ENCODE peak calls at places on chromosomes 6 and 20, in eight cellular contexts. H, M, P, W, O, Q, U and X are unnamed samples.

GRCh38 chr6:139732451-139732850 is 358.0 kb upstream of the CITED2 start:
- DNase-seq in H (no peak), W (no peak), Q (no peak), P (no peak), O (no peak), M (peak), U (no peak), X (peak)

GRCh38 chr6:53866231-53866630 is 71.4 kb downstream of the LRRC1 start:
- DNase-seq in H (no peak), M (no peak), W (peak), Q (no peak), U (no peak), O (no peak), P (no peak), X (no peak)

GRCh38 chr20:62692176-62692575 is 16.5 kb upstream of the NTSR1 start:
- DNase-seq in Q (no peak), M (no peak), U (no peak), W (no peak), H (no peak), O (no peak), P (no peak), X (no peak)

GRCh38 chr20:52766645-52767435 is 205.3 kb upstream of the TSHZ2 start:
- DNase-seq in H (no peak), P (no peak), Q (no peak), M (no peak), U (no peak), W (no peak), O (no peak), X (no peak)

GRCh38 chr6:87029711-87030314 is 65.1 kb downstream of the CGA start:
- DNase-seq in W (peak), H (no peak), Q (no peak), M (peak), U (no peak), P (peak), O (no peak), X (peak)

GRCh38 chr20:56418385-56418861 is 6.4 kb downstream of the CASS4 start:
- DNase-seq in O (no peak), U (no peak), W (no peak), H (no peak), M (no peak), P (peak), Q (no peak), X (peak)

GRCh38 chr6:43584892-43585570 is 9.0 kb downstream of the POLH start:
- DNase-seq in Q (no peak), O (no peak), U (no peak), W (no peak), P (no peak), M (peak), H (no peak), X (peak)

GRCh38 chr6:154830771-154831170 is 97.6 kb downstream of the SCAF8 start:
- DNase-seq in U (no peak), P (no peak), O (no peak), Q (no peak), H (no peak), W (no peak), M (no peak), X (no peak)

GRCh38 chr20:47557218-47557617 is 55.5 kb downstream of the NCOA3 start:
- DNase-seq in O (no peak), W (no peak), U (no peak), P (no peak), Q (no peak), M (no peak), H (no peak), X (no peak)

GRCh38 chr20:4011226-4011975 is 4.0 kb downstream of the RNF24 start:
- DNase-seq in U (no peak), W (no peak), H (no peak), O (no peak), M (no peak), P (no peak), Q (no peak), X (peak)

GRCh38 chr6:161917645-161918044 is 643.8 kb upstream of the AGPAT4 start:
- DNase-seq in P (no peak), Q (no peak), W (peak), M (no peak), H (no peak), U (no peak), O (no peak), X (peak)

GRCh38 chr6:20569000-20569610 is 34.8 kb downstream of the CDKAL1 start:
- DNase-seq in U (no peak), W (no peak), M (no peak), P (no peak), Q (no peak), O (no peak), H (no peak), X (peak)

GRCh38 chr20:44138859-44139258 is 48.1 kb downstream of the JPH2 start:
- DNase-seq in P (no peak), M (peak), U (no peak), W (no peak), O (no peak), H (no peak), Q (no peak), X (no peak)

GRCh38 chr6:88301888-88302768 is 136.0 kb upstream of the CNR1 start:
- DNase-seq in O (no peak), W (no peak), M (no peak), U (no peak), P (no peak), H (no peak), Q (no peak), X (no peak)

GRCh38 chr6:166621114-166621540 is 5.9 kb downstream of the RPS6KA2 start:
- DNase-seq in M (no peak), Q (no peak), H (no peak), W (no peak), P (no peak), U (no peak), O (no peak), X (no peak)

GRCh38 chr6:21109421-21110178 is 484.0 kb upstream of the SOX4 start:
- DNase-seq in M (peak), Q (no peak), U (no peak), O (no peak), P (no peak), H (no peak), W (no peak), X (peak)

GRCh38 chr6:15607603-15608002 is 55.2 kb downstream of the DTNBP1 start:
- DNase-seq in M (no peak), Q (no peak), U (no peak), O (no peak), W (no peak), P (no peak), H (no peak), X (no peak)

GRCh38 chr6:14450133-14451040 is 332.8 kb downstream of the CD83 start:
- DNase-seq in U (no peak), H (no peak), M (peak), Q (no peak), W (peak), O (no peak), P (no peak), X (no peak)

GRCh38 chr6:132218063-132218696 is 183.1 kb downstream of the MOXD1 start:
- DNase-seq in M (peak), W (peak), O (no peak), U (no peak), P (peak), H (no peak), Q (no peak), X (peak)

GRCh38 chr6:66561479-66561878 is 854.5 kb upstream of the EYS start:
- DNase-seq in P (no peak), U (no peak), Q (no peak), W (no peak), O (no peak), H (no peak), M (no peak), X (no peak)

GRCh38 chr20:56343861-56344381 is 14.9 kb upstream of the FAM210B start:
- DNase-seq in O (peak), Q (peak), P (no peak), M (peak), W (no peak), H (peak), U (peak), X (peak)

GRCh38 chr20:44745560-44746366 is at the start of gene KCNK15:
- DNase-seq in W (no peak), U (peak), H (peak), O (peak), P (no peak), M (peak), Q (peak), X (peak)

GRCh38 chr20:58313366-58313765 is 3.9 kb downstream of the RAB22A start:
- DNase-seq in M (no peak), U (no peak), H (no peak), Q (no peak), W (no peak), O (no peak), P (no peak), X (no peak)

GRCh38 chr6:37099442-37099841 is 70.5 kb upstream of the PIM1 start:
- DNase-seq in U (no peak), Q (no peak), H (no peak), O (no peak), P (no peak), M (peak), W (no peak), X (peak)

GRCh38 chr6:44078795-44079671 is 48.2 kb downstream of the MRPL14 start:
- DNase-seq in P (peak), U (peak), O (peak), M (peak), W (no peak), H (peak), Q (peak), X (peak)